ENCODE peak calls at places on chromosomes 12 and 14, in six cellular contexts. J, T, S, A, N and I are unnamed samples.

GRCh38 chr12:7588703-7589329 is 76.9 kb downstream of the APOBEC1 start:
- DNase-seq in T (peak), J (peak), S (peak), N (no peak), A (peak), I (no peak)

GRCh38 chr12:120353556-120354317 is 15.2 kb downstream of the MSI1 start:
- DNase-seq in J (no peak), A (no peak), S (no peak), T (no peak), N (no peak), I (no peak)

GRCh38 chr12:117009759-117010158 is 89.5 kb downstream of the TESC start:
- DNase-seq in T (no peak), S (no peak), J (no peak), A (no peak), N (no peak), I (no peak)

GRCh38 chr12:101172316-101172715 is 37.7 kb downstream of the SLC5A8 start:
- DNase-seq in J (no peak), A (peak), N (no peak), T (peak), S (no peak), I (no peak)

GRCh38 chr14:21036746-21037145 is 2.1 kb upstream of the RNASE13 start:
- DNase-seq in A (no peak), J (no peak), S (no peak), T (no peak), N (no peak), I (no peak)

GRCh38 chr14:93548102-93548843 is 117.5 kb downstream of the UNC79 start:
- DNase-seq in S (no peak), A (no peak), J (no peak), N (no peak), T (no peak), I (no peak)

GRCh38 chr12:49198431-49199155 is 9.7 kb upstream of the TUBA1A start:
- DNase-seq in T (peak), N (peak), J (no peak), A (no peak), S (no peak), I (no peak)

GRCh38 chr12:106139422-106140141 is 828 bp upstream of the NUAK1 start:
- DNase-seq in S (peak), A (peak), N (peak), T (peak), J (peak), I (peak)

GRCh38 chr12:130661059-130661458 is 55.0 kb downstream of the RIMBP2 start:
- DNase-seq in T (no peak), N (no peak), A (no peak), J (no peak), S (no peak), I (no peak)

GRCh38 chr12:89352242-89352491 is 134 bp downstream of the DUSP6 start:
- DNase-seq in J (no peak), T (no peak), A (no peak), S (no peak), N (no peak), I (no peak)

GRCh38 chr14:59190372-59190771 is 1.9 kb downstream of the DAAM1 start:
- DNase-seq in S (no peak), A (peak), N (no peak), J (no peak), T (no peak), I (peak)
- TF ChIP-seq CTCF in S (no peak), A (no peak), N (no peak), J (no peak), T (peak), I (no peak)

GRCh38 chr12:124869011-124869665 is 5.5 kb upstream of the SCARB1 start:
- DNase-seq in S (no peak), N (no peak), J (no peak), T (no peak), A (no peak), I (no peak)
- TF ChIP-seq POLR2A in S (no peak), N (no peak), J (no peak), T (no peak), A (no peak), I (no peak)

GRCh38 chr14:101072945-101073597 is 169.5 kb upstream of the RTL1 start:
- DNase-seq in J (peak), S (no peak), N (peak), A (peak), T (peak), I (peak)
- TF ChIP-seq CTCF in J (no peak), S (no peak), N (no peak), A (no peak), T (peak), I (no peak)

DNA sequence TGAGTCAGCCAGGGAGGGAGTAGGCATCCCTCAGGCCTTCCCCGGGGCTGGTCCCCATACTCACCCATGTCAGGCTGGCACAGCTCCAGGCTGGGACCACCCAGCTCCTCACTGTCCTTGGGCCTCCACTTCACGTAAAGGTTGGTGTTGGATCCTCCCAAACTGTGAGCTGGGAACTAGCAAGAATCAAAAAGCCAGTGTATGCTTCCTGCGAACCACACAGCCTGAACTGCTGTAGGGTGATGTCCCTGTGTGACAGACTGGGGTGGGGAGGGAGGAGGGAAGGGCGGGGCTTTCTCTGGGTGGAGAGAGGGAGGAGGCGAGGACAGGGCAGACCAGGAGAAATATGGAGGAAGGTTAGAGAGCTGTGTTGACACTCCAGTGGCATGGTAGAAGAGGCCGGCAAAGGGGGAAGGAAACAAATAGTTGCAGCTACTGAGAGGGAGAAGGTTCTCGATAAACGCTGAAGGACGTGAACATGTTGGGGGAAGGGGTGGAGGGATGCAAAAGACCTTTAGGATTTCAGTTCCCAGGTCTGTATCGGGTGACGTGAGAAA is 6.1 kb upstream of the BAZ2A start:
- DNase-seq in J (peak), N (peak), S (peak), A (peak), T (peak), I (peak)
- TF ChIP-seq POLR2A in J (peak), N (peak), S (peak), A (peak), T (peak), I (peak)

GRCh38 chr14:71324767-71325272 is 417.6 kb downstream of the PCNX1 start:
- DNase-seq in N (no peak), S (no peak), T (peak), J (no peak), A (peak), I (no peak)

GRCh38 chr14:71320734-71321555 is 413.7 kb downstream of the PCNX1 start:
- DNase-seq in T (peak), A (peak), J (peak), N (peak), S (peak), I (peak)

GRCh38 chr14:71321556-71322315 is 414.5 kb downstream of the PCNX1 start:
- DNase-seq in A (no peak), T (peak), J (no peak), S (no peak), N (no peak), I (no peak)

GRCh38 chr14:71320107-71320733 is 413.0 kb downstream of the PCNX1 start:
- DNase-seq in J (peak), T (peak), N (peak), S (peak), A (peak), I (peak)

DNA sequence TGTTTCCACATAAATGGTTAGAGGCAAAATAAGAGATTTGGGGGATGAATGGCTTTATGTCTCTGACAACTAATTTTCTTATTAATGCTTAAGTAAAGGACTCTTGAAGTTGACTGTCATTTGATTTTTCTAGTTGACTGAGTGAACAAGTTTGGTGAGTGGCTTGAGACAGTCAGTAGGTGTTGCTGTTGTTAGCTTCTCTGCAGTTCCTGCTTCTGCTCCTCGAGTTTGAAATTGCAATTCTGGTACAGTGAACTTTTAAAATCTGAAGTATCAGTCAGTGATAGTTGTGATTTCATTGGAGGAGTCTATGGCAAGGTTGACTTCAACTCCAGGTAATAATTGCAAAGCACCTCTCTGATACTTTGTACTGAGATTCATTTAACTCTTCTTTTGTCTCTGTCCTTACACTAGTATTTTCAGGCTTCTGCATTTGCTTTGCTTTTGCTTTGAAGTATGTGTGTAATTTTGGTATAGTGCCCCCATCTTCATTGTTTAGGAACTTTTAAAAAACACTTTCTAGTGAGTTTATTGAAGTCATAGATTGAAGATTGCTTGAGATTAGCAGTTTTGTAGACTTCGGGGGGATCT is 415.5 kb downstream of the PCNX1 start:
- DNase-seq in S (no peak), T (peak), J (no peak), A (no peak), N (no peak), I (no peak)
- TF ChIP-seq CTCF in S (no peak), T (peak), J (peak), A (peak), N (peak), I (no peak)

GRCh38 chr12:15220961-15221885 is at the start of gene RERG:
- DNase-seq in S (peak), T (peak), J (peak), A (peak), N (peak), I (peak)
- TF ChIP-seq POLR2A in S (peak), T (no peak), J (no peak), A (no peak), N (no peak), I (no peak)

DNA sequence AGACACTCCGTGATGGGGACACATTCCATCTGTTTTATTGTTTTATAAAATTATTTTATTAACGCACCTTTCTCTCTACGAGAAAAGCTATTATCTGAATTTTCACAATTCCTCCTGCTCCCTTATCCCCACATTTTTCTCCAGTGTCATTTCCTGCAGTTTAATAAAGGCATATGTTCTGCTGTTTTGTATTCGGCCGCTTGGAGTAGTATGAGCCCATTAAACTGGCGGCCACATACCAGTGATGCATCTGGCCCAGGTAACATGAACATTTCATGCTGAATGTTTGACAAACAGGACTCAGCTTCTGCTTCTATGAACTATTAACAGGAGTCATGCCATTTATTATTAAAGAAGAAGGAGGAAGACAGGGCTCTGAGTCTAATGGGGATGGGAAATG is 511.0 kb downstream of the TMEM121 start:
- DNase-seq in S (no peak), T (no peak), J (no peak), A (no peak), N (no peak), I (no peak)
- TF ChIP-seq CTCF in S (no peak), T (no peak), J (no peak), A (no peak), N (no peak), I (no peak)

GRCh38 chr12:109596418-109597244 is 23.0 kb downstream of the MVK start:
- DNase-seq in A (no peak), J (no peak), S (no peak), T (no peak), N (no peak), I (no peak)
- TF ChIP-seq POLR2A in A (no peak), J (no peak), S (no peak), T (no peak), N (no peak), I (no peak)

GRCh38 chr14:102805454-102805891 is 28.2 kb downstream of the TRAF3 start:
- DNase-seq in N (no peak), A (peak), T (peak), J (no peak), S (no peak), I (peak)
- TF ChIP-seq CTCF in N (no peak), A (no peak), T (no peak), J (no peak), S (no peak), I (no peak)

DNA sequence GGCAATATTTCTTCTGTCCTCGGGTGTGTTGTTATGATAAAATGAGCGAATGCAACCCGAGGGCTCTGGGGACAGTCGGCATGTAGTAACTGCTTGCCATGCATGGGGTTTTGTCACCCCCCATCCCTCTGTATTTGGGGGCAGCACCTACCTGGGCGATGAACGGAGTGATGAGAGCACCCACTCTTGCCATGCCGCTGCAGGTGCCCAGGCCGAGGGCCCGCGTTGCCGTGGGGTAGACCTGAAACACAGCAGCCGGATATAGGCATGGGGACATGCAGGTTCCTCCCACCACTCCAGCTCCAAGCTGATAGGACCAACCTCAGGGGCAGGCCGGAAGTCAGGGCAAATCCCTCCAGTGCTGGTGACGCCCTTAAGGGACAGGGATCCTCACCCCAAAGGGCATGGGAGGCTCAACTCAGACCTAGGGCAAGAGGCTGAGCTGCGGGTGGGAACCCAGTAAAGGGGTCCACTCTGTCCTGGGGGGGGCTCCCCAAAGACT is 35.8 kb downstream of the DAO start:
- DNase-seq in A (no peak), J (no peak), S (no peak), T (no peak), N (no peak), I (no peak)
- TF ChIP-seq POLR2A in A (no peak), J (no peak), S (no peak), T (no peak), N (no peak), I (no peak)